ENCODE peak calls at places on chromosomes 13 and 19, in seven cellular contexts. X, M, A, R, C, E and I are unnamed samples.

GRCh38 chr19:4539697-4540581 is at the start of gene LRG1:
- DNase-seq in X (no peak), M (peak; percentile 71), A (no peak), R (no peak), C (peak; percentile 28), E (no peak), I (no peak)

GRCh38 chr19:566403-566802 is 6.0 kb upstream of the BSG start:
- DNase-seq in X (no peak), M (peak; percentile 79), A (no peak), R (no peak), C (no peak), E (peak; percentile 76), I (no peak)

GRCh38 chr13:81602236-81602635 is 1261.3 kb upstream of the SPRY2 start:
- DNase-seq in X (no peak), M (no peak), A (no peak), R (no peak), C (no peak), E (no peak), I (no peak)

GRCh38 chr19:51742736-51743288 is 8.9 kb downstream of the FPR1 start:
- DNase-seq in X (no peak), M (no peak), A (no peak), R (no peak), C (no peak), E (peak; percentile 92), I (no peak)

GRCh38 chr13:24985102-24985501 is 110.8 kb upstream of the PABPC3 start:
- DNase-seq in X (no peak), M (no peak), A (no peak), R (no peak), C (no peak), E (no peak), I (no peak)

GRCh38 chr19:33430674-33431277 is 57.3 kb downstream of the CEBPG start:
- DNase-seq in X (peak; percentile 43), M (peak; percentile 62), A (peak; percentile 71), R (peak; percentile 80), C (peak; percentile 80), E (peak; percentile 62), I (peak; percentile 74)

GRCh38 chr19:6241680-6242079 is 38.1 kb downstream of the MLLT1 start:
- DNase-seq in X (no peak), M (no peak), A (no peak), R (no peak), C (no peak), E (no peak), I (peak; percentile 74)

GRCh38 chr19:10899171-10899653 is 27.9 kb downstream of the CARM1 start:
- DNase-seq in X (no peak), M (peak; percentile 36), A (no peak), R (peak; percentile 42), C (no peak), E (no peak), I (no peak)

GRCh38 chr19:47309038-47309437 is 623 bp upstream of the C5AR1 start:
- DNase-seq in X (no peak), M (no peak), A (no peak), R (no peak), C (no peak), E (peak; percentile 77), I (no peak)

GRCh38 chr19:43934055-43934984 is 762 bp downstream of the ZNF45 start:
- DNase-seq in X (no peak), M (no peak), A (no peak), R (no peak), C (no peak), E (peak; percentile 11), I (no peak)

GRCh38 chr19:772730-773436 is 22.0 kb downstream of the MISP start:
- DNase-seq in X (no peak), M (no peak), A (no peak), R (no peak), C (no peak), E (no peak), I (no peak)

GRCh38 chr19:51469629-51470028 is 8.7 kb upstream of the CEACAM18 start:
- DNase-seq in X (no peak), M (no peak), A (no peak), R (no peak), C (no peak), E (no peak), I (no peak)

GRCh38 chr19:51083181-51083580 is 494 bp upstream of the KLK14 start:
- DNase-seq in X (no peak), M (no peak), A (no peak), R (no peak), C (no peak), E (no peak), I (no peak)

GRCh38 chr19:33862991-33863390 is 66.3 kb downstream of the KCTD15 start:
- DNase-seq in X (no peak), M (no peak), A (no peak), R (no peak), C (no peak), E (no peak), I (no peak)

GRCh38 chr19:38502410-38503143 is 69.1 kb downstream of the RYR1 start:
- DNase-seq in X (no peak), M (no peak), A (no peak), R (no peak), C (no peak), E (no peak), I (no peak)

GRCh38 chr19:17680235-17680722 is 7.9 kb downstream of the UNC13A start:
- DNase-seq in X (no peak), M (peak; percentile 52), A (peak; percentile 25), R (no peak), C (peak; percentile 67), E (peak; percentile 61), I (peak; percentile 51)

GRCh38 chr13:44125943-44126469 is 246.3 kb downstream of the LACC1 start:
- DNase-seq in X (no peak), M (no peak), A (no peak), R (no peak), C (no peak), E (peak; percentile 37), I (no peak)

GRCh38 chr13:72599148-72599743 is 128.2 kb downstream of the MZT1 start:
- DNase-seq in X (no peak), M (no peak), A (no peak), R (no peak), C (no peak), E (no peak), I (no peak)

GRCh38 chr13:46339035-46339666 is 47.9 kb downstream of the RUBCNL start:
- DNase-seq in X (no peak), M (peak; percentile 38), A (no peak), R (no peak), C (peak; percentile 33), E (peak; percentile 62), I (no peak)

GRCh38 chr19:10962863-10963262 is 2.0 kb downstream of the SMARCA4 start:
- DNase-seq in X (no peak), M (no peak), A (no peak), R (no peak), C (peak; percentile 27), E (no peak), I (no peak)